ENCODE peak calls at places on chromosomes 6 and 20, in eight cellular contexts. Y is ascending aorta, I is PC-3, G is cardiac muscle cell, M is heart left ventricle, P is heart right ventricle, Q is left ventricle myocardium inferior, E is mammary epithelial cell. T is an unnamed sample. For H3K9me3 and H3K4me1, the result is how much of the 10 kb centered on the place peaks cover.

GRCh38 chr20:9220874-9221547 is 152.1 kb downstream of the PLCB4 start:
- DNase-seq in G (peak), Y (no peak), I (no peak), P (peak), M (peak), Q (no peak), E (no peak), T (peak)

GRCh38 chr6:33160728-33161323 is 31.4 kb downstream of the COL11A2 start:
- DNase-seq in G (peak), Q (no peak), M (peak), I (peak), P (no peak), E (peak), Y (no peak), T (peak)

GRCh38 chr6:10465633-10466499 is 51.0 kb upstream of the TFAP2A start:
- DNase-seq in Y (no peak), I (peak), M (no peak), G (peak), P (no peak), Q (no peak), E (peak), T (peak)

GRCh38 chr6:134028438-134028837 is 24.0 kb downstream of the SLC2A12 start:
- DNase-seq in M (no peak), E (no peak), I (no peak), G (no peak), Q (no peak), P (no peak), Y (no peak), T (no peak)

GRCh38 chr6:144434308-144434990 is 149.3 kb downstream of the UTRN start:
- DNase-seq in Y (no peak), Q (no peak), M (no peak), P (no peak), I (peak), E (peak), G (peak), T (peak)

GRCh38 chr6:122151768-122152167 is 247.7 kb upstream of the HSF2 start:
- DNase-seq in P (no peak), E (no peak), G (no peak), Q (no peak), I (no peak), M (no peak), Y (no peak), T (no peak)

GRCh38 chr6:3340891-3341290 is 82.1 kb downstream of the PSMG4 start:
- DNase-seq in E (no peak), I (no peak), P (no peak), M (no peak), G (peak), Q (no peak), Y (no peak), T (no peak)

GRCh38 chr20:63574156-63574828 is at the start of gene HELZ2:
- DNase-seq in G (peak), Y (no peak), M (peak), E (peak), Q (peak), I (peak), P (peak), T (peak)

GRCh38 chr20:37426106-37426505 is 80.2 kb downstream of the SRC start:
- DNase-seq in G (no peak), Q (no peak), Y (no peak), P (no peak), M (no peak), I (no peak), E (no peak), T (no peak)

GRCh38 chr6:121539537-121539936 is 104.1 kb downstream of the GJA1 start:
- DNase-seq in I (no peak), P (no peak), E (no peak), G (no peak), Q (no peak), Y (no peak), M (no peak), T (no peak)

GRCh38 chr6:170365581-170365980 is 59.0 kb downstream of the FAM120B start:
- DNase-seq in Y (no peak), E (no peak), M (no peak), G (no peak), I (no peak), P (no peak), Q (no peak), T (no peak)

GRCh38 chr6:56849876-56850275 is 105.0 kb upstream of the BEND6 start:
- DNase-seq in M (no peak), E (peak), P (no peak), Y (no peak), Q (no peak), I (no peak), G (peak), T (peak)

GRCh38 chr6:42819803-42820508 is 38.1 kb downstream of the BICRAL start:
- DNase-seq in E (no peak), Q (no peak), M (no peak), I (no peak), G (peak), P (no peak), Y (no peak), T (no peak)

GRCh38 chr6:116381000-116381399 is 10.3 kb downstream of the DSE start:
- DNase-seq in I (peak), G (peak), M (no peak), Y (no peak), P (no peak), Q (no peak), E (peak), T (no peak)

GRCh38 chr20:62766716-62767115 is 29.6 kb upstream of the MRGBP start:
- DNase-seq in I (peak), Q (no peak), Y (no peak), E (no peak), M (peak), P (no peak), G (peak), T (no peak)

GRCh38 chr20:38812915-38813573 is 7.5 kb downstream of the PPP1R16B start:
- DNase-seq in E (no peak), I (no peak), Y (no peak), P (no peak), Q (no peak), G (no peak), M (no peak), T (no peak)

GRCh38 chr20:21808863-21809664 is 103.6 kb downstream of the PAX1 start:
- DNase-seq in I (peak), Y (no peak), P (peak), M (peak), Q (peak), E (no peak), G (no peak), T (no peak)

GRCh38 chr20:45963059-45964011 is 8.7 kb downstream of the ZNF335 start:
- DNase-seq in M (no peak), P (no peak), G (peak), Q (no peak), Y (no peak), I (peak), E (no peak), T (no peak)

GRCh38 chr20:10658876-10659632 is 14.7 kb downstream of the JAG1 start:
- DNase-seq in E (no peak), Q (no peak), M (no peak), Y (no peak), G (no peak), I (no peak), P (no peak), T (no peak)

GRCh38 chr6:43923376-43924221 is 153.6 kb downstream of the VEGFA start:
- DNase-seq in G (peak), M (no peak), Y (no peak), E (peak), Q (no peak), I (peak), P (no peak), T (peak)

GRCh38 chr6:13419422-13419821 is 68.0 kb downstream of the GFOD1 start:
- DNase-seq in I (no peak), P (no peak), Q (no peak), M (no peak), G (no peak), E (no peak), Y (no peak), T (no peak)

GRCh38 chr6:125867483-125867935 is 76.7 kb downstream of the NCOA7 start:
- DNase-seq in I (peak), Q (no peak), G (peak), Y (no peak), E (peak), P (no peak), M (no peak), T (peak)

GRCh38 chr6:148455225-148455624 is 112.6 kb downstream of the SASH1 start:
- DNase-seq in Y (no peak), E (no peak), P (peak), I (no peak), Q (no peak), M (no peak), G (peak), T (no peak)

GRCh38 chr6:98839788-98840361 is 5.5 kb downstream of the POU3F2 start:
- DNase-seq in E (no peak), P (no peak), Q (no peak), I (peak), Y (no peak), G (peak), M (no peak), T (no peak)

GRCh38 chr20:35359335-35359997 is 52.3 kb downstream of the UQCC1 start:
- DNase-seq in P (no peak), G (no peak), Q (no peak), Y (no peak), I (peak), M (no peak), E (no peak), T (no peak)

GRCh38 chr6:32459781-32460424 is 20.2 kb downstream of the HLA-DRA start:
- DNase-seq in P (no peak), Q (no peak), I (no peak), Y (no peak), E (no peak), M (no peak), G (no peak), T (no peak)

GRCh38 chr20:7151666-7152065 is 384.2 kb downstream of the BMP2 start:
- DNase-seq in I (no peak), Q (no peak), P (no peak), Y (no peak), E (peak), G (no peak), M (no peak), T (no peak)

GRCh38 chr20:49276895-49277785 is 717 bp downstream of the ZNFX1 start:
- DNase-seq in Y (no peak), E (no peak), M (peak), P (peak), Q (peak), I (peak), G (no peak), T (peak)

GRCh38 chr6:122726649-122727048 is 52.9 kb upstream of the FABP7 start:
- DNase-seq in Q (no peak), I (peak), E (peak), Y (no peak), P (no peak), G (peak), M (no peak), T (no peak)

GRCh38 chr6:37566209-37566859 is 66.6 kb upstream of the CCDC167 start:
- DNase-seq in G (peak), Y (no peak), E (peak), Q (peak), P (peak), I (peak), M (peak), T (peak)

GRCh38 chr6:13908955-13909381 is 15.8 kb upstream of the RNF182 start:
- DNase-seq in I (peak), E (peak), M (no peak), Y (no peak), Q (no peak), P (peak), G (peak), T (peak)

GRCh38 chr6:149060985-149061760 is 256.3 kb upstream of the TAB2 start:
- DNase-seq in Q (no peak), Y (no peak), M (peak), E (no peak), P (peak), G (peak), I (peak), T (peak)

GRCh38 chr6:17224056-17224455 is 57.1 kb upstream of the RBM24 start:
- DNase-seq in Y (no peak), P (no peak), E (no peak), I (no peak), M (no peak), Q (no peak), G (peak), T (no peak)

GRCh38 chr6:167350731-167351655 is 26.1 kb downstream of the TTLL2 start:
- DNase-seq in I (peak), M (peak), Q (peak), E (peak), G (peak), P (peak), Y (no peak), T (peak)

GRCh38 chr6:127966616-127967015 is 65.8 kb upstream of the THEMIS start:
- DNase-seq in Y (no peak), P (no peak), E (no peak), Q (no peak), G (peak), I (no peak), M (no peak), T (no peak)

GRCh38 chr6:166007349-166008263 is 160.0 kb downstream of the TBXT start:
- DNase-seq in M (peak), Q (peak), E (no peak), P (peak), Y (no peak), I (no peak), G (peak), T (no peak)

GRCh38 chr6:2959909-2960719 is 11.3 kb downstream of the SERPINB6 start:
- DNase-seq in P (no peak), E (peak), I (peak), Y (no peak), Q (no peak), M (no peak), G (peak), T (peak)

GRCh38 chr6:15218401-15218800 is 27.5 kb upstream of the JARID2 start:
- DNase-seq in I (no peak), M (no peak), Q (no peak), G (no peak), Y (no peak), E (no peak), P (no peak), T (no peak)

GRCh38 chr6:22325481-22325880 is 28.6 kb upstream of the PRL start:
- DNase-seq in P (peak), E (no peak), I (no peak), Q (no peak), G (no peak), M (no peak), Y (no peak), T (no peak)

DNA sequence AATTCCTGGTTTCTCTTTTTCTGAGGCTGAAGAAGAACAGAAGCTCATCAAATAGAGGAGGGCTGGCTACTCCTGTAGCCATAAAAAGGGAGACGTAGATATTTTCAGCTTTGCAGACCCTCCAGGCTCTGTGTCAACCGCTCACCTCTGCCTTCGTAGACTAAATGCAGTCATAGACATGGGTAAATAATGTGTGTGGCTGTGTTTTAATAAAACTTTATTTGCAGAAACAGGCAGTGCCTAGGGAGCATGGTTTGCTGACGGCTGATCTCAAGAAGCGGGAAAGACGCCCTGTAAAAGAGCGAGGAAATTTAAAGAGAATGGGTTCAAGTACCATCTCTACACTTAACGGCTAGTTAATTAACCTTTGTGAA is 171.8 kb downstream of the BCAS1 start:
- DNase-seq in M (no peak), Q (no peak), P (no peak), E (no peak), I (no peak), Y (no peak), G (no peak), T (no peak)
- H3K27ac ChIP-seq in M (peak), Q (peak), P (peak), E (no peak), I (no peak), Y (no peak), G (no peak), T (no peak)

DNA sequence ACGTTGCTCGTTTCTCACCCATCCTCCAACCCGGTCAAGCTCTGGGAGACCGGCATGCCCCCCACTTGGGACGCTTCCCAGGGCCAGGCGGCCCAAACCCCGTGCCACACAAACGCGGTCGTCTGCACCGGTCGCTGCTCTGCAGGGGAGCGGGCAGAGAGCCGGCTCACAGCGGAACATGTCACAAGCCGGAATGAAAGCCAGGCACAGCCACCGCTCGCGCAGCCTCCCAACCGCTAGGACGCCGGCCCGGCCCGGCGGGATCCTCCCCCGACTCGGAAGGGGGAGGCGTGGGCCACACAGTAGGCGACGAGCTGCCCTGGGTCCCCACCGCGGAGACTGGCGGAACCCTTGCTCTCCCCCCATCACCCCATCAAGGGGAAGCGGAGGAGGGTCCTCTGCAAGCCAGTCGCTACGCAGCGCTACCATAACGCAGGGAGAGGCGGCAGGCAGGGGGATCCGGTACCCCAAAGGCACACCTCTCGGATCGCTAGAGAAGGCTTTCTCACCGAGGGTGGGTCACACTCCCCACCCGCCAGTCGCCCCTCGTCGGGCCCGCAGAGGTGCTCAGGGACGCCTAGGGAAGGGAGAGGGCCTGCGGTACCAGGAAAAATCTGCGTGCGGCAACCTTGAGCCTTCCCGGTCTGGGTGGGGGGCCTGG is 768.4 kb upstream of the DEFB115 start:
- DNase-seq in I (no peak), Q (no peak), P (no peak), Y (no peak), G (no peak), M (no peak), E (no peak), T (no peak)
- H3K9me3 ChIP-seq in I (under half), Q (under half), P (under half), Y (under half), G (under half), M (under half), E (under half), T (under half)

GRCh38 chr20:57860576-57860975 is 150.8 kb upstream of the PMEPA1 start:
- DNase-seq in I (no peak), Y (no peak), G (no peak), P (no peak), M (no peak), Q (no peak), E (no peak), T (peak)
- H3K4me1 ChIP-seq in I (under half), Y (under half), G (under half), P (under half), M (under half), Q (under half), E (under half), T (under half)

GRCh38 chr6:47234258-47234933 is 75.3 kb downstream of the TNFRSF21 start:
- DNase-seq in P (no peak), I (no peak), M (no peak), E (no peak), G (no peak), Y (no peak), Q (no peak), T (no peak)
- H3K27ac ChIP-seq in P (no peak), I (no peak), M (no peak), E (no peak), G (no peak), Y (no peak), Q (no peak), T (no peak)

GRCh38 chr20:48008850-48009535 is 223.7 kb upstream of the SULF2 start:
- DNase-seq in E (no peak), M (no peak), Y (no peak), I (no peak), Q (no peak), P (no peak), G (peak), T (no peak)
- H3K9me3 ChIP-seq in E (under half), M (under half), Y (under half), I (under half), Q (under half), P (under half), G (under half), T (under half)

DNA sequence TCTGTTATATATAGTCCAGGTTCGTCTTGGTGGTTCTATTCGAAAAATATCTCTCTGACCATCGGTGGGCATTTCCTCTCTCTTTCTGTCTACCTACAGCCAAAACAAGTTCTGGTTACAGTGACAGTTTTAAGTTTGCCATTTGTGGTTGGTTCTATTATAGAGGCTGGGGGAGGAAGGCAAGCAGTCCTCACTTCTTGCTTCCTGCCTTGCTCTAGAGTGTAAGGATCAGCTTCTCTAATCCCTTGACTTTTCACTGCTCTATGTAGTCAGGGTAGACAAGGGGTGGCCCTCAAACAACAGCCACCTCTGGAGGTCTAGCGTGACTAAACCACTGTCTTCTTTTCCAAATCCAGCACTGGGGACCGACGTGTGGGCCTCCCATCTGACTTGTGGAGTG is 16.1 kb downstream of the E2F3 start:
- DNase-seq in P (no peak), E (no peak), Q (no peak), Y (no peak), I (no peak), G (no peak), M (no peak), T (no peak)
- H3K4me1 ChIP-seq in P (half or more), E (under half), Q (under half), Y (under half), I (under half), G (under half), M (under half), T (under half)

DNA sequence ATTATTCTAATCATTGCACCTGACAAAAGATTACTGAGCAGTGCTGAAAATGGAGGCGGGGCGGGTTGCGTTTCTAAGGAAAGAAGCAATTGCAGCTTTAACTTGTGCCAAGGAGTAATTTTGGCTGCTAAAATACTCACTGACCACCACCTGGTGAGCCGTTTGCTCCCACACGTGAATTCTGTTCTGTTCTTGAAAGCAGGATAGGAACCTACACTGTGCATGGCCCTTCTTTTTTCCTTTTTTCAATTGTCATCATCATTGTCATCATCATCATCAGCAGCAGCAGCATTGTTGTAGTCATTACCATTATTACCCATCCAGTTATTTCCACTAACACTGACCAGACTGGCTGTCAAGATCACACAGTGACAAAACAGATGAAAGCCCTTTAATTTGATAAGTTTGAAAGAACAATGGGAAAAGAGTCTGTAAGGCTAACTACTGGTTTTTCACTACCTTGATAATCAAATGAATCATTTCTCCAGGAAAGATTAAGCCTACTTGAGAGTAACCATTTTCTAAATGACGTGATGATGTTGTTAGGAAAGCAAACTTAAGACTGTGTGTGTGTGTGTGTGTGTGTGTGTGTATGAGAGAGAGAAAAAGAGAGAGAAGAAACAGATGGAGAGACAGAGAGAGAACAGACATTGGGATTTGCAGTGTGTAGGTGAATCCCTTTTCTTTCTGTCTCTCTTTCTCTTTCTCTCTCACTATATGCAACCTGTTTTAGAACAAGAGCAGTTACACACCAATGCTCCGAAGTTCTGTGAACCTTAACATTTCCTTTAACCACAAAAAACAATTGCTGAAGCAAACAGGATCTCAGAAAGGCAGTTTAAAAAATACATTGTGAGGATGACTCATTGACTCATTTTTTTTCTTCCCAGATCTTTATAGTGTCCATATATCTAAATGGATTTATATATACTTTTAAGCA is 3.7 kb downstream of the RIPOR2 start:
- DNase-seq in E (peak), I (peak), M (no peak), P (no peak), Y (no peak), G (peak), Q (no peak), T (peak)
- H3K27ac ChIP-seq in E (no peak), I (peak), M (peak), P (no peak), Y (no peak), G (peak), Q (peak), T (no peak)